ENCODE peak calls at places on chromosomes 4 and X, in five cellular contexts. Q is AG09309, P is Panc1, R is NB4, F is fibroblast of mammary gland. T is an unnamed sample.

GRCh38 chrX:48823029-48823428 is 3.3 kb upstream of the ERAS start:
- DNase-seq in F (no peak), R (no peak), P (no peak), Q (no peak), T (no peak)

GRCh38 chr4:36326610-36327009 is 45.2 kb downstream of the DTHD1 start:
- DNase-seq in P (no peak), Q (no peak), F (no peak), R (no peak), T (no peak)

GRCh38 chrX:101411984-101412383 is 4.0 kb downstream of the HNRNPH2 start:
- DNase-seq in F (no peak), R (no peak), Q (no peak), P (no peak), T (no peak)

GRCh38 chrX:96480081-96480480 is 204.6 kb upstream of the DIAPH2 start:
- DNase-seq in Q (no peak), R (no peak), F (peak; percentile 79), P (no peak), T (no peak)

GRCh38 chr4:141328550-141329173 is 108.0 kb downstream of the ZNF330 start:
- DNase-seq in R (no peak), Q (no peak), F (no peak), P (no peak), T (no peak)

GRCh38 chr4:30866907-30867306 is 146.7 kb downstream of the PCDH7 start:
- DNase-seq in Q (no peak), R (no peak), P (no peak), F (no peak), T (no peak)

GRCh38 chr4:67871867-67872266 is 11.9 kb downstream of the TMPRSS11D start:
- DNase-seq in F (peak; percentile 72), R (peak; percentile 66), Q (peak; percentile 20), P (peak; percentile 27), T (peak; percentile 7)

GRCh38 chrX:110733166-110733565 is 62.5 kb downstream of the CHRDL1 start:
- DNase-seq in R (peak; percentile 1), Q (no peak), P (no peak), F (peak; percentile 81), T (no peak)

GRCh38 chrX:44431206-44431605 is 87.7 kb upstream of the EFHC2 start:
- DNase-seq in Q (no peak), R (peak; percentile 9), F (peak; percentile 54), P (no peak), T (no peak)

GRCh38 chr4:108166441-108167315 is 2.1 kb downstream of the LEF1 start:
- DNase-seq in P (no peak), F (peak; percentile 26), R (no peak), Q (no peak), T (no peak)

GRCh38 chr4:162126754-162127153 is 37.0 kb downstream of the FSTL5 start:
- DNase-seq in F (no peak), R (no peak), P (no peak), Q (no peak), T (no peak)

DNA sequence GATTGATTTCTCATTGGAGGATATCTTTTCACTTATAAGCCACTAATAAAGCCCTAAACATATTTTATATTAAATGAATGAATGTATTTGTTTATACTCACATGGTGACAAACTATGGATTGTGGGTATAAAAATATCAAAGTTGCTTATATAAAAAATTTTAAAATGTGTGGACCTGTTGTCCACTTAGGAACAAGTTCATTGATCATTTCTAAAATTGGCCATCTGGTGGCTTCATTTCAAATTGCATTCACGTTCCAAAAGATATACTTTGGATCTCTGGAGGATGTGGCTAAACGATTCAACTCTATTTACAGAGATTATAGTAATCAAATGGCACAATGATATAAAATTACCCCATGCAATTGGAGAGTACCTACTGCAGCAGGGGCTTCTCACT is 32.5 kb downstream of the FSTL5 start:
- DNase-seq in R (peak; percentile 1), Q (no peak), P (no peak), F (no peak), T (no peak)
- TF ChIP-seq CTCF in R (no peak), Q (peak; percentile 12), P (peak; percentile 11), F (no peak), T (peak; percentile 12)

GRCh38 chr4:91914176-91914804 is 389.5 kb upstream of the GRID2 start:
- DNase-seq in Q (no peak), R (no peak), P (no peak), F (no peak), T (no peak)

GRCh38 chr4:91904556-91904955 is 399.2 kb upstream of the GRID2 start:
- DNase-seq in R (no peak), F (no peak), P (no peak), Q (no peak), T (no peak)

DNA sequence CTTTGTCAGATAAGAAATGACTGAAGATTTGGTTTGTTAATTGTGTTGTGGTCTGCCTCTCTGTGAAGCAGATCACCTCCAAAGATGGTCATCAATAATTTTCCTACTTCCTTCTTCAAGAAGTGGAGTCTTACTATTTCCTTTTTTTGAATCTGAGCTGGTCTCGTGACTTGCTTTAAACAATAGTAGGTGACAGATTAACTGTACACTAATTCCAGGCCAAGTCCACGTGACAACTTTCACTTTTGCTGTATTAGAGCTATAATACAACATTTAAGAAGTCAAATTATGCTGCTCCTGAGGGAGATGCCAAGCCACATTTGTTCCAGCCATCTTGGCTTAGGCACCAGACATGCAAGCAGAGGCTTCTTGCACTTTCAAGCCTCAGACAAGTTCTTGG is 393.8 kb upstream of the GRID2 start:
- DNase-seq in Q (no peak), P (no peak), F (no peak), R (no peak), T (no peak)
- H3K4me3 ChIP-seq in Q (no peak overlapping the region), P (no peak overlapping the region), F (no peak overlapping the region), R (no peak overlapping the region), T (no peak overlapping the region)

GRCh38 chr4:3073158-3074077 is 920 bp downstream of the HTT-AS start:
- DNase-seq in P (no peak), R (peak; percentile 22), Q (no peak), F (no peak), T (no peak)
- TF ChIP-seq CTCF in P (peak; percentile 60), R (no peak), Q (no peak), F (no peak), T (peak; percentile 26)

DNA sequence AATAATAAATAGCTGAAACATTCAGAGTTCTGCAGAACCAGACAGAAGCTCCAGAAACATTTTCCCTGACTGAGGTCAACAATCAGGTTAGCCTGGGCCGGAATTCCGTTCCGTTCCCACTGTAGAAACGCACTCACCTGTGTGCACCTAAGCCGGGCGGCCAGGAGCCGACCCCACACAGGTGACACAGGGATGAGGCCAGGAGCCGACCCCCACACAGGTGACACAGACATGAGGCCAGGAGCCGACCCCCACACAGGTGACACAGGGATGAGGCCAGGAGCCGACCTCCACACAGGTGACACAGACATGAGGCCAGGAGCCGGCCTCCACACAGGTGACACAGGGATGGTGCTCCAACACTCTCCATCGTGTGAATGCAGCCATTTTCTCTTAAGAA is 21.9 kb downstream of the FAT1 start:
- DNase-seq in Q (no peak), R (no peak), P (no peak), F (no peak), T (no peak)
- H3K4me3 ChIP-seq in Q (no peak overlapping the region), R (no peak overlapping the region), P (peak overlapping the region; percentile 25), F (no peak overlapping the region), T (no peak overlapping the region)

GRCh38 chr4:169010125-169011023 is at the start of gene CBR4:
- DNase-seq in Q (peak; percentile 94), R (peak; percentile 98), P (peak; percentile 86), F (peak; percentile 98), T (peak; percentile 97)
- TF ChIP-seq CTCF in Q (peak; percentile 35), R (peak; percentile 2), P (peak; percentile 32), F (peak; percentile 32), T (peak; percentile 34)

GRCh38 chr4:52019941-52020657 is at the start of gene LRRC66:
- DNase-seq in P (no peak), F (no peak), R (no peak), Q (no peak), T (no peak)
- H3K4me3 ChIP-seq in P (no peak within 1 kb of the TSS), F (no peak within 1 kb of the TSS), R (no peak within 1 kb of the TSS), Q (no peak within 1 kb of the TSS), T (no peak within 1 kb of the TSS)